ENCODE peak calls at places on chromosomes 5 and 9, in seven cellular contexts. One of them, this sample, is unnamed.

GRCh38 chr9:80968611-80969010 is 720.7 kb downstream of the TLE1 start:
- DNase-seq in transverse colon: no peak
- DNase-seq in lower leg skin: no peak
- DNase-seq in esophagus squamous epithelium: no peak
- DNase-seq in A549: no peak
- DNase-seq in sigmoid colon: no peak
- DNase-seq in NB4: no peak
- DNase-seq in this sample: no peak

GRCh38 chr5:140114341-140115185 is 654 bp downstream of the PURA start:
- DNase-seq in A549: peak
- DNase-seq in NB4: peak
- DNase-seq in transverse colon: peak
- DNase-seq in lower leg skin: peak
- DNase-seq in esophagus squamous epithelium: no peak
- DNase-seq in sigmoid colon: peak
- DNase-seq in this sample: peak

GRCh38 chr5:151270599-151270998 is 17.6 kb downstream of the GM2A start:
- DNase-seq in NB4: no peak
- DNase-seq in A549: peak
- DNase-seq in transverse colon: no peak
- DNase-seq in sigmoid colon: no peak
- DNase-seq in esophagus squamous epithelium: no peak
- DNase-seq in lower leg skin: no peak
- DNase-seq in this sample: no peak

GRCh38 chr9:94928696-94929372 is 202.3 kb downstream of the AOPEP start:
- DNase-seq in lower leg skin: no peak
- DNase-seq in esophagus squamous epithelium: no peak
- DNase-seq in transverse colon: no peak
- DNase-seq in A549: no peak
- DNase-seq in sigmoid colon: no peak
- DNase-seq in NB4: no peak
- DNase-seq in this sample: no peak

GRCh38 chr5:102865171-102865509 is 110.0 kb downstream of the PAM start:
- DNase-seq in sigmoid colon: no peak
- DNase-seq in esophagus squamous epithelium: no peak
- DNase-seq in lower leg skin: no peak
- DNase-seq in A549: no peak
- DNase-seq in NB4: no peak
- DNase-seq in transverse colon: no peak
- DNase-seq in this sample: no peak

GRCh38 chr9:121634329-121634784 is 17.1 kb upstream of the DAB2IP start:
- DNase-seq in transverse colon: no peak
- DNase-seq in NB4: peak
- DNase-seq in lower leg skin: no peak
- DNase-seq in esophagus squamous epithelium: no peak
- DNase-seq in A549: no peak
- DNase-seq in sigmoid colon: no peak
- DNase-seq in this sample: no peak

GRCh38 chr9:37564114-37564513 is 12.1 kb downstream of the FBXO10 start:
- DNase-seq in NB4: no peak
- DNase-seq in esophagus squamous epithelium: no peak
- DNase-seq in transverse colon: no peak
- DNase-seq in sigmoid colon: no peak
- DNase-seq in A549: no peak
- DNase-seq in lower leg skin: no peak
- DNase-seq in this sample: no peak

GRCh38 chr5:64149268-64149667 is 16.4 kb upstream of the RNF180 start:
- DNase-seq in transverse colon: no peak
- DNase-seq in NB4: no peak
- DNase-seq in sigmoid colon: no peak
- DNase-seq in esophagus squamous epithelium: no peak
- DNase-seq in A549: no peak
- DNase-seq in lower leg skin: no peak
- DNase-seq in this sample: no peak

GRCh38 chr9:104900871-104901270 is 27.1 kb downstream of the ABCA1 start:
- DNase-seq in NB4: no peak
- DNase-seq in sigmoid colon: no peak
- DNase-seq in transverse colon: no peak
- DNase-seq in esophagus squamous epithelium: no peak
- DNase-seq in lower leg skin: no peak
- DNase-seq in A549: no peak
- DNase-seq in this sample: no peak

GRCh38 chr9:69097053-69097452 is 61.5 kb downstream of the FXN start:
- DNase-seq in sigmoid colon: no peak
- DNase-seq in lower leg skin: no peak
- DNase-seq in NB4: no peak
- DNase-seq in esophagus squamous epithelium: no peak
- DNase-seq in transverse colon: no peak
- DNase-seq in A549: no peak
- DNase-seq in this sample: no peak

GRCh38 chr5:22504411-22504810 is 348.7 kb downstream of the CDH12 start:
- DNase-seq in lower leg skin: no peak
- DNase-seq in esophagus squamous epithelium: no peak
- DNase-seq in NB4: no peak
- DNase-seq in sigmoid colon: no peak
- DNase-seq in transverse colon: no peak
- DNase-seq in A549: no peak
- DNase-seq in this sample: no peak

GRCh38 chr9:13324988-13325387 is 45.5 kb upstream of the MPDZ start:
- DNase-seq in lower leg skin: no peak
- DNase-seq in transverse colon: no peak
- DNase-seq in A549: no peak
- DNase-seq in esophagus squamous epithelium: no peak
- DNase-seq in sigmoid colon: no peak
- DNase-seq in NB4: no peak
- DNase-seq in this sample: no peak

GRCh38 chr9:6758418-6759113 is 793 bp downstream of the KDM4C start:
- DNase-seq in transverse colon: peak
- DNase-seq in lower leg skin: peak
- DNase-seq in sigmoid colon: peak
- DNase-seq in A549: peak
- DNase-seq in NB4: peak
- DNase-seq in esophagus squamous epithelium: no peak
- DNase-seq in this sample: peak

GRCh38 chr9:599933-600461 is 241.5 kb upstream of the DMRT1 start:
- DNase-seq in lower leg skin: no peak
- DNase-seq in NB4: no peak
- DNase-seq in transverse colon: no peak
- DNase-seq in A549: no peak
- DNase-seq in sigmoid colon: no peak
- DNase-seq in esophagus squamous epithelium: no peak
- DNase-seq in this sample: no peak

GRCh38 chr5:54551292-54551691 is 33.7 kb downstream of the SNX18 start:
- DNase-seq in A549: no peak
- DNase-seq in lower leg skin: no peak
- DNase-seq in NB4: peak
- DNase-seq in sigmoid colon: no peak
- DNase-seq in transverse colon: no peak
- DNase-seq in esophagus squamous epithelium: no peak
- DNase-seq in this sample: no peak

GRCh38 chr5:76583163-76584047 is 39.8 kb downstream of the F2RL2 start:
- DNase-seq in lower leg skin: no peak
- DNase-seq in sigmoid colon: no peak
- DNase-seq in transverse colon: no peak
- DNase-seq in esophagus squamous epithelium: no peak
- DNase-seq in A549: peak
- DNase-seq in NB4: peak
- DNase-seq in this sample: peak

GRCh38 chr5:76576468-76576867 is 46.7 kb downstream of the F2RL2 start:
- DNase-seq in transverse colon: no peak
- DNase-seq in NB4: no peak
- DNase-seq in lower leg skin: no peak
- DNase-seq in A549: no peak
- DNase-seq in esophagus squamous epithelium: no peak
- DNase-seq in sigmoid colon: no peak
- DNase-seq in this sample: no peak

GRCh38 chr5:76580983-76581382 is 42.2 kb downstream of the F2RL2 start:
- DNase-seq in sigmoid colon: no peak
- DNase-seq in lower leg skin: no peak
- DNase-seq in NB4: no peak
- DNase-seq in A549: no peak
- DNase-seq in transverse colon: no peak
- DNase-seq in esophagus squamous epithelium: no peak
- DNase-seq in this sample: no peak

GRCh38 chr5:76582252-76583162 is 40.7 kb downstream of the F2RL2 start:
- DNase-seq in transverse colon: no peak
- DNase-seq in sigmoid colon: no peak
- DNase-seq in A549: no peak
- DNase-seq in NB4: peak
- DNase-seq in lower leg skin: no peak
- DNase-seq in esophagus squamous epithelium: no peak
- DNase-seq in this sample: peak

GRCh38 chr5:76579166-76579765 is 43.9 kb downstream of the F2RL2 start:
- DNase-seq in sigmoid colon: no peak
- DNase-seq in transverse colon: no peak
- DNase-seq in NB4: peak
- DNase-seq in esophagus squamous epithelium: no peak
- DNase-seq in lower leg skin: no peak
- DNase-seq in A549: no peak
- DNase-seq in this sample: no peak
- TF ChIP-seq POLR2A in sigmoid colon: no peak
- TF ChIP-seq POLR2A in transverse colon: no peak
- TF ChIP-seq POLR2A in NB4: no peak
- TF ChIP-seq POLR2A in esophagus squamous epithelium: no peak
- TF ChIP-seq POLR2A in lower leg skin: no peak
- TF ChIP-seq POLR2A in A549: no peak
- TF ChIP-seq POLR2A in this sample: no peak

GRCh38 chr9:97984188-97985057 is 1.3 kb downstream of the ANP32B start:
- DNase-seq in sigmoid colon: peak
- DNase-seq in esophagus squamous epithelium: peak
- DNase-seq in lower leg skin: peak
- DNase-seq in transverse colon: peak
- DNase-seq in NB4: peak
- DNase-seq in A549: peak
- DNase-seq in this sample: peak
- TF ChIP-seq POLR2A in sigmoid colon: no peak
- TF ChIP-seq POLR2A in esophagus squamous epithelium: peak
- TF ChIP-seq POLR2A in lower leg skin: no peak
- TF ChIP-seq POLR2A in transverse colon: no peak
- TF ChIP-seq POLR2A in NB4: no peak
- TF ChIP-seq POLR2A in A549: peak
- TF ChIP-seq POLR2A in this sample: peak

GRCh38 chr5:138467711-138468132 is 2.4 kb downstream of the EGR1 start:
- DNase-seq in esophagus squamous epithelium: no peak
- DNase-seq in NB4: no peak
- DNase-seq in lower leg skin: no peak
- DNase-seq in A549: no peak
- DNase-seq in sigmoid colon: no peak
- DNase-seq in transverse colon: peak
- DNase-seq in this sample: no peak

GRCh38 chr5:138468966-138469539 is 3.8 kb downstream of the EGR1 start:
- DNase-seq in esophagus squamous epithelium: no peak
- DNase-seq in A549: no peak
- DNase-seq in lower leg skin: no peak
- DNase-seq in transverse colon: no peak
- DNase-seq in sigmoid colon: no peak
- DNase-seq in NB4: no peak
- DNase-seq in this sample: no peak

GRCh38 chr5:138466900-138467710 is 1.8 kb downstream of the EGR1 start:
- DNase-seq in esophagus squamous epithelium: no peak
- DNase-seq in lower leg skin: no peak
- DNase-seq in NB4: no peak
- DNase-seq in transverse colon: peak
- DNase-seq in sigmoid colon: no peak
- DNase-seq in A549: peak
- DNase-seq in this sample: peak

GRCh38 chr5:138469540-138470321 is 4.5 kb downstream of the EGR1 start:
- DNase-seq in sigmoid colon: peak
- DNase-seq in esophagus squamous epithelium: no peak
- DNase-seq in transverse colon: peak
- DNase-seq in NB4: no peak
- DNase-seq in lower leg skin: no peak
- DNase-seq in A549: peak
- DNase-seq in this sample: no peak

DNA sequence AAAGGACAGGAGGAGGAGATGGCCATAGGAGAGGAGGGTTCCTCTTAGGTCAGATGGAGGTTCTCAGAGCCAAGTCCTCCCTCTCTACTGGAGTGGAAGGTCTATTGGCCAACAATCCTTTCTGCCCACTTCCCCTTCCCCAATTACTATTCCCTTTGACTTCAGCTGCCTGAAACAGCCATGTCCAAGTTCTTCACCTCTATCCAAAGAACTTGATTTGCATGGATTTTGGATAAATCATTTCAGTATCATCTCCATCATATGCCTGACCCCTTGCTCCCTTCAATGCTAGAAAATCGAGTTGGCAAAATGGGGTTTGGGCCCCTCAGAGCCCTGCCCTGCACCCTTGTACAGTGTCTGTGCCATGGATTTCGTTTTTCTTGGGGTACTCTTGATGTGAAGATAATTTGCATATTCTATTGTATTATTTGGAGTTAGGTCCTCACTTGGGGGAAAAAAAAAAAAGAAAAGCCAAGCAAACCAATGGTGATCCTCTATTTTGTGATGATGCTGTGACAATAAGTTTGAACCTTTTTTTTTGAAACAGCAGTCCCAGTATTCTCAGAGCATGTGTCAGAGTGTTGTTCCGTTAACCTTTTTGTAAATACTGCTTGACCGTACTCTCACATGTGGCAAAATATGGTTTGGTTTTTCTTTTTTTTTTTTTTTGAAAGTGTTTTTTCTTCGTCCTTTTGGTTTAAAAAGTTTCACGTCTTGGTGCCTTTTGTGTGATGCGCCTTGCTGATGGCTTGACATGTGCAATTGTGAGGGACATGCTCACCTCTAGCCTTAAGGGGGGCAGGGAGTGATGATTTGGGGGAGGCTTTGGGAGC is 3.1 kb downstream of the EGR1 start:
- DNase-seq in sigmoid colon: no peak
- DNase-seq in transverse colon: no peak
- DNase-seq in lower leg skin: no peak
- DNase-seq in NB4: peak
- DNase-seq in esophagus squamous epithelium: no peak
- DNase-seq in A549: peak
- DNase-seq in this sample: no peak
- TF ChIP-seq POLR2A in sigmoid colon: no peak
- TF ChIP-seq POLR2A in transverse colon: peak
- TF ChIP-seq POLR2A in lower leg skin: no peak
- TF ChIP-seq POLR2A in NB4: no peak
- TF ChIP-seq POLR2A in esophagus squamous epithelium: no peak
- TF ChIP-seq POLR2A in A549: no peak
- TF ChIP-seq POLR2A in this sample: no peak

DNA sequence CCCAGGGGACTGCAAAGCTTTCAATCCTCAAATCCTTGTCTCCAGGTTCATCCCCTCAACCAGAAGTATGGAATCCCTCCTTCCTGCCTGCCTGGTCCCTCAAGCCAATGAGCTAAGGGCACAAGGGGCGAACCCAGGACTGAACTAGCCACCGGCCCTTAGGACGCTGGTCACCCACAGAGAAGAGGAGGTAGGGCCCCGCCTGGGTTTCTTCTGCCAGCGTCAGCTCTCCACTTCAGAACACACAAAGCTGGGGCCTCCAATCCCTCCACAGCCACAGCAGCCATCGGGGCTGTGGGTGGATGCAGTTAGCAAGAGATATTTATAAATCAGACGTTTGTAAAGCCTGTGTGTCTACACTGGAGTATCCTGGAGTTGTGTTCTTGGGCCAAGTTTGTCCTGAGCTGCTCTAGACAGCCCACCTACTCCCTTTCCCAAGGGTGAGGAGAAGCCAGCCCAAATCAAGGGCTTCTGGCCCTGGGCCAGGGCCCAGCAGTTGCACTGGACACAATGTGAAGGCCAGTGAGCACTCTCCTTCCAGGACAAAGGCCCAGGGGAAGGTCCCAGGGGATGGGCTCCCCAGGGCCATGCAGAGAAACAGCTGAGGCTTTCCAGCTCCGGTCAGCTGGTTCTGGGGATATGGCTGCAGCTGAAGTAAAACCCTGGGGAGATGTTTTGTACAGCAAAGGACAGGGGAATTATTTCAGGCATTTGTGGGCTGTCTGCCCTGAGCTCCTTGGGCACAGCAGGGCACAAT is 18.9 kb downstream of the AMBP start:
- DNase-seq in esophagus squamous epithelium: no peak
- DNase-seq in transverse colon: no peak
- DNase-seq in lower leg skin: no peak
- DNase-seq in A549: no peak
- DNase-seq in NB4: no peak
- DNase-seq in sigmoid colon: no peak
- DNase-seq in this sample: no peak
- TF ChIP-seq POLR2A in esophagus squamous epithelium: no peak
- TF ChIP-seq POLR2A in transverse colon: no peak
- TF ChIP-seq POLR2A in lower leg skin: no peak
- TF ChIP-seq POLR2A in A549: no peak
- TF ChIP-seq POLR2A in NB4: no peak
- TF ChIP-seq POLR2A in sigmoid colon: no peak
- TF ChIP-seq POLR2A in this sample: no peak

This sample was measured in erythroblast.